ENCODE peak calls at places on chromosome 13, in eight cellular contexts. X is fibroblast of villous mesenchyme, Y is endodermal cell, W is hepatocyte, P is thyroid gland, V is mucosa of descending colon, O is cardiac fibroblast, K is astrocyte. F is an unnamed sample.

GRCh38 chr13:101140087-101140770 is 276.1 kb downstream of the NALCN start:
- DNase-seq in X (no peak), O (no peak), K (no peak), W (no peak), Y (no peak), V (no peak), P (no peak), F (no peak)

GRCh38 chr13:43079392-43079931 is 56.1 kb downstream of the DNAJC15 start:
- DNase-seq in Y (no peak), W (no peak), K (no peak), O (no peak), V (no peak), X (no peak), P (no peak), F (no peak)

GRCh38 chr13:114087430-114087829 is 45.0 kb downstream of the RASA3 start:
- DNase-seq in W (peak), Y (peak), K (no peak), P (no peak), V (peak), X (no peak), O (no peak), F (no peak)

GRCh38 chr13:76386316-76386715 is 499.9 kb downstream of the KCTD12 start:
- DNase-seq in Y (no peak), P (no peak), X (no peak), V (no peak), O (no peak), K (no peak), W (no peak), F (peak)

GRCh38 chr13:93230466-93230865 is 3.9 kb downstream of the GPC6 start:
- DNase-seq in V (no peak), K (peak), P (no peak), W (peak), X (peak), Y (no peak), O (peak), F (peak)

GRCh38 chr13:74306496-74306895 is 172.3 kb upstream of the KLF12 start:
- DNase-seq in W (no peak), V (no peak), O (peak), K (peak), P (no peak), Y (no peak), X (peak), F (peak)

GRCh38 chr13:23505007-23505406 is 65.2 kb upstream of the TNFRSF19 start:
- DNase-seq in O (peak), Y (no peak), V (no peak), W (no peak), K (peak), P (no peak), X (peak), F (peak)

GRCh38 chr13:72808917-72809500 is 27.1 kb downstream of the PIBF1 start:
- DNase-seq in V (no peak), P (no peak), O (peak), W (peak), X (peak), Y (no peak), K (no peak), F (peak)

GRCh38 chr13:79803939-79804487 is 323.1 kb downstream of the NDFIP2 start:
- DNase-seq in W (no peak), Y (no peak), V (no peak), X (no peak), P (no peak), K (no peak), O (no peak), F (no peak)

GRCh38 chr13:36096411-36097184 is 34.6 kb downstream of the DCLK1 start:
- DNase-seq in W (peak), O (peak), Y (no peak), P (no peak), V (no peak), K (no peak), X (peak), F (peak)

DNA sequence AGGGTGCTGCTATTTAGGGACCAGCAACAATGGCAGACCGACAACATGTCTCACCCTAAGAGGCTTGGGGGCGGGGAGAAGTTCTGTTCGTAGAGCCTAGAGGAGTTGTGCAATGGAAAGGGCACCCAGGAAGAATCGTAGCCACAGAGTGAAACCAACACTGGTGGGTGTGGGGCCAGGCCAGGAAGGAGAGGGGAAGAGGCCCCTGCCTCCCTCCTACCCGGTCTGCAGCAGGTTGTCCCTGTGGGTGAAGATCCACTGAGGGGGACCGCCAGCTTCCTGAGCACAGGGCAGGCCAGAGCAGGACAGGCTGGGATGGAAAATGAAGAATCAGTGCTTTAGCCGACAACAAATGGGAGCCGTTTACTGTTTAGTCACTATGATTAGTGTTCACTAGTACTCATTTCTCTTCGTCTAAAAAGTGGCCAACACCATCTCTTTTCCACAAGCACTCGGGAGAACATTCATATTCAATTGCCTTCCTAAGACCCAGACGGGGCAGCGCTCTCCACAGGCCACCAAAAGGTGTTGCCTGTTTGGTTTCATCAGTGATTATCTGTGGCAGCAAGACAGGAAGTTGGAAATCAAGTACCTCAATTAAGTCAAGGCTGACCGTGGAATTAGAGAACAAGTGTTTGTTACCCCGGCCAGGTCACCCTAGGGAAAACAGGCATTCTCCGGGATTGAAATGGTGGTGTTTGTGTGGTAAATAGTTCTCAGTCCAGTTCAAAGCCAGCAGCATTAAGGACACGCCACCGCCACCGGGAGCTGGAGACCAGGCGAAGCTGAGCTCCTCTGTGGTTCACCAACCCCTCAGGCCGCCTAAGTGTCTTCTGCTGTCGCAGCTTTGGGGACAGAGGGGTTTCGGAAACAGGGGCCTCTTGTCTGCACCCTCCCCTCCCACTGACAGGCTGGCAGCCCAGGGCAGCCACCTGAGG is 1.0 kb upstream of the ATP11A start:
- DNase-seq in K (no peak), O (peak), V (peak), Y (peak), X (peak), P (peak), W (no peak), F (peak)
- TF ChIP-seq CTCF in K (no peak), O (no peak), V (no peak), Y (peak), X (no peak), P (no peak), W (no peak), F (no peak)

GRCh38 chr13:20156711-20157110 is 4.1 kb downstream of the GJA3 start:
- DNase-seq in V (no peak), Y (peak), O (no peak), P (no peak), W (no peak), X (no peak), K (no peak), F (no peak)
- H3K4me3 ChIP-seq in V (no peak), Y (no peak), O (no peak), P (no peak), W (no peak), X (no peak), K (no peak), F (no peak)

GRCh38 chr13:29566206-29566605 is 29.3 kb downstream of the SLC7A1 start:
- DNase-seq in W (no peak), P (no peak), V (no peak), K (no peak), O (no peak), X (no peak), Y (no peak), F (no peak)

GRCh38 chr13:29566864-29567263 is 28.6 kb downstream of the SLC7A1 start:
- DNase-seq in K (no peak), X (no peak), Y (no peak), W (no peak), O (no peak), V (no peak), P (no peak), F (no peak)

GRCh38 chr13:29562762-29563161 is 32.7 kb downstream of the SLC7A1 start:
- DNase-seq in Y (peak), O (no peak), P (no peak), W (no peak), V (no peak), X (no peak), K (no peak), F (no peak)

GRCh38 chr13:29563941-29564340 is 31.5 kb downstream of the SLC7A1 start:
- DNase-seq in V (no peak), Y (no peak), K (no peak), W (no peak), O (no peak), P (no peak), X (no peak), F (no peak)

GRCh38 chr13:29564828-29565227 is 30.7 kb downstream of the SLC7A1 start:
- DNase-seq in O (no peak), P (no peak), W (no peak), V (no peak), X (no peak), K (no peak), Y (no peak), F (no peak)
- TF ChIP-seq CTCF in O (no peak), P (no peak), W (peak), V (no peak), X (peak), K (no peak), Y (no peak), F (no peak)

DNA sequence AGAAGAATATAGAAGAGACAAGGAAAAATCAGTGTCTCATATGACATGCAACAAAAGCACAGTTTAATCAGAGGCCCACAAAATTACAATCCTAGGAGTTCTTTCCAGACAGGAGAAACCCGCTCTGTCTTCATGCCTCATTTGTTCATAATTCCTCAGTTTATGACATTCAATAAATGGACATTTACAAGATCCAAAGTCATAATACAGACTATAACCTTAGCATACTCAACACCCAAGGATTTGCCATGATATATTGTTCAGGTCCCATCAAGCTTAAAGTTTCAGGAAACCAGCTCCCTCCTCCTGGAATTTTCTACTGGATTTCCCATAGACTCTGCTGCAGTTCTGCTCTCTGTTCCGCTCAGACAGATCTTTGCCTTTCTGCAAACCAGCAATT is 56.4 kb upstream of the POMP start:
- DNase-seq in P (no peak), O (no peak), K (no peak), X (no peak), V (no peak), Y (no peak), W (no peak), F (no peak)
- H3K4me3 ChIP-seq in P (no peak), O (no peak), K (no peak), X (no peak), V (no peak), Y (no peak), W (no peak), F (no peak)

GRCh38 chr13:95660981-95661581 is 15.9 kb upstream of the DNAJC3 start:
- DNase-seq in P (no peak), V (peak), K (peak), X (peak), W (peak), O (peak), Y (no peak), F (peak)
- TF ChIP-seq CTCF in P (no peak), V (peak), K (peak), X (peak), W (peak), O (peak), Y (peak), F (peak)

GRCh38 chr13:41457589-41458186 is 338 bp downstream of the RGCC start:
- DNase-seq in W (peak), Y (peak), X (no peak), K (no peak), P (no peak), V (peak), O (no peak), F (no peak)

GRCh38 chr13:41458939-41459753 is 1.8 kb downstream of the RGCC start:
- DNase-seq in X (peak), V (peak), W (peak), P (peak), K (no peak), Y (peak), O (peak), F (peak)

GRCh38 chr13:41455725-41456419 is 1.5 kb upstream of the RGCC start:
- DNase-seq in Y (peak), V (no peak), O (no peak), W (no peak), K (no peak), X (no peak), P (no peak), F (no peak)

GRCh38 chr13:41458187-41458938 is 1.0 kb downstream of the RGCC start:
- DNase-seq in X (no peak), O (no peak), V (peak), W (peak), P (peak), K (peak), Y (peak), F (no peak)

DNA sequence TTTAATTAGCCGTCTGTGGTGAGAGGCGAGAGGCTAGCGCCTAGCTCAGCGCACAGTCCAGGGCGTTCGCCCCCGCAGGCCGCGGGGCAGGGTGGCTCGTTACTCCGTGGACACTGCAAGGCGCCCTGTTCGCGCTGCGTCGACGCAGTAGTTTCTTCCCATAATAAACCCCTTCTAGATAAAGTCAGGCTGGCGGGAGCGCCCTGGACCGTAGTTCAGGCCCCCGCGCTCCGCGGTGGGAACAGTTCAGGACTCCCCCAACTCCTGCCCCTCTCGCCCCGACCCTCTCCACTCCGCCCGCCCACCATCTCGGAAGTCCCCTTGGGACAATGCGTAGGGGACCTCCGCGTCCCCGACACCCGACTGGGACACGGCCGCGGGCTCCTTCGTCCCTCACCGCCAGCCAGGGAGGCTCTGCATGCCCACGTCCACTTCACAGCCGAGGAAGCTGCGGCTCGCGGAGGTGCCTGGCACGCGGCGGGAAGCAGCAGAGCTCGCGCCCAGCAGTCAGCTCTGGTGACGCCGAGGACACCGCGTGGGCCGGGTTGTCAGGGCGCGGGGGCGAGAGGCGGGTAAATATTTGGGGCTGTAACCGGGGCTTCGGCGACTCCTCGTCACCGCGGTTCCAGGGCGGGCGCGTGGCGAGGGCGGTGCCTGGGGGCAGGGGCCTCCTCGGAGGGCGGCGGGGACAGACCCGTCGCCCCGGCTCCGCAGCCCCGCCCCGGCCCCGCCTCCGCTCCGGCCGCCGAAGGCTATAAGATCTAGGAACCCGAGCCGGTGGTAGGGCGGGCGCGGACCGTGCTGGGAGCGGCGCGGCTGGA is at the start of gene RGCC:
- DNase-seq in V (peak), W (peak), K (peak), Y (peak), X (peak), O (peak), P (peak), F (peak)
- H3K4me3 ChIP-seq in V (peak), W (peak), K (peak), Y (peak), X (peak), O (peak), P (peak), F (peak)

GRCh38 chr13:99658266-99658991 is 157.2 kb downstream of the TM9SF2 start:
- DNase-seq in W (peak), K (peak), P (peak), X (peak), Y (peak), O (peak), V (peak), F (peak)
- TF ChIP-seq CTCF in W (peak), K (peak), P (no peak), X (no peak), Y (peak), O (peak), V (no peak), F (peak)

GRCh38 chr13:25732146-25732865 is 319.5 kb downstream of the SHISA2 start:
- DNase-seq in O (peak), K (peak), P (no peak), V (no peak), Y (no peak), W (no peak), X (no peak), F (peak)
- H3K4me3 ChIP-seq in O (no peak), K (no peak), P (no peak), V (no peak), Y (no peak), W (no peak), X (no peak), F (no peak)

DNA sequence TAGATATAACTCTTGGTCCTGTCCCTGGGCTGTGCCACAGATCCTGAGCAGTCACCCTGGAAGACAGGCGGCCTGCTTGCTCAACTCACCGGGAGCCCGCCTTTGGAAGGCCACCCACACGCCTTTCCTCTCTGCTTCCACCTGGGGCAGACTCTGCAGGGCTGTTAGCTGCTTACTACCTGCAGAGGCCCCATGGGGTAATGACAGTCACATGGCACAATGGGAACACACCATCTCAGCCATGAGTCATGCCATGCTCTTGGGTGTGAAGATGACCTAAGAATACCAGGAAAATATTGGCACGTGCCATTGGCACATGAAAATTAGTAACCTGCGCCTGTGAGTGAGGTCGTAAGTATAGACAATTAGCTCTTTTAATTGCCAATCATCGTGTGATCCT is 108.6 kb downstream of the COL4A2 start:
- DNase-seq in Y (peak), V (no peak), W (peak), O (peak), X (no peak), K (no peak), P (no peak), F (no peak)
- TF ChIP-seq CTCF in Y (peak), V (no peak), W (no peak), O (no peak), X (no peak), K (no peak), P (no peak), F (no peak)

DNA sequence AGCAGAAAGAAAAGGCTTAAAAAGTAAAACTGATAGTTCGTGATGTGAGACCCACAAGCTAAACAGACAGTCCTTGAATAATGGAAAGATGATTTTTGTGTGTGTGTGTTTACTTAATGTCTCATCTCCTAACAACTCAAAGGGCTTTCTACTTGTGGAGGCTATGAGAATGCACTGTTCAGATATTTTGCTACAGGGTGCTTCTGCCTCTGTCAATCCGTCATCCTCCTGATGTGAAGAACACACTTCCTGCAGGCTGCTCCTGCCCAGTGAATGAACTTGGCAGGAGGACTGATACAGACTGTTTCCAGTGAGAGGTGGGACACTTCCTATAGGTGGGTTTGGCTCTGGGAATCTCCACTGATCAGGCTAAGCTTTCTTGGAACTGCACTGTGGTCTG is 168.4 kb upstream of the STARD13 start:
- DNase-seq in Y (no peak), V (no peak), K (no peak), W (no peak), X (no peak), O (peak), P (no peak), F (no peak)
- H3K4me3 ChIP-seq in Y (no peak), V (no peak), K (no peak), W (no peak), X (no peak), O (no peak), P (no peak), F (no peak)

F was measured in fibroblast of pulmonary artery.